ENCODE peak calls at places on chromosomes 1 and 21, in ten cellular contexts. Y, J, M, Z, O, B, I, P, V and C are unnamed samples.

GRCh38 chr1:180909005-180909414 is 3.7 kb upstream of the KIAA1614 start:
- DNase-seq in Y (no peak), J (no peak), M (no peak), Z (no peak), O (peak; percentile 33), B (no peak), I (no peak), P (no peak), V (no peak), C (no peak)

GRCh38 chr1:226686440-226687436 is 52.3 kb downstream of the ITPKB start:
- DNase-seq in Y (no peak), J (no peak), M (no peak), Z (no peak), O (no peak), B (no peak), I (no peak), P (no peak), V (no peak), C (no peak)

GRCh38 chr1:178951600-178951999 is 74.1 kb upstream of the FAM20B start:
- DNase-seq in Y (no peak), J (no peak), M (no peak), Z (no peak), O (no peak), B (no peak), I (no peak), P (no peak), V (no peak), C (no peak)

GRCh38 chr1:212981025-212981495 is 30.7 kb downstream of the VASH2 start:
- DNase-seq in Y (no peak), J (peak; percentile 31), M (no peak), Z (peak; percentile 37), O (peak; percentile 58), B (no peak), I (no peak), P (no peak), V (peak; percentile 21), C (no peak)

GRCh38 chr1:181324797-181325616 is 158.3 kb upstream of the CACNA1E start:
- DNase-seq in Y (no peak), J (no peak), M (peak; percentile 29), Z (no peak), O (peak; percentile 77), B (no peak), I (no peak), P (peak; percentile 60), V (peak; percentile 93), C (peak; percentile 73)

GRCh38 chr1:155049651-155050559 is 1.2 kb upstream of the ADAM15 start:
- DNase-seq in Y (no peak), J (no peak), M (no peak), Z (no peak), O (no peak), B (no peak), I (no peak), P (no peak), V (peak; percentile 56), C (no peak)

GRCh38 chr1:21496063-21496462 is 13.2 kb upstream of the ALPL start:
- DNase-seq in Y (no peak), J (no peak), M (no peak), Z (no peak), O (peak; percentile 39), B (no peak), I (no peak), P (no peak), V (no peak), C (no peak)

GRCh38 chr1:19257178-19257914 is 5.7 kb downstream of the MRTO4 start:
- DNase-seq in Y (no peak), J (no peak), M (no peak), Z (no peak), O (no peak), B (no peak), I (no peak), P (no peak), V (no peak), C (no peak)

GRCh38 chr1:224867715-224868114 is 61.8 kb upstream of the DNAH14 start:
- DNase-seq in Y (no peak), J (no peak), M (no peak), Z (no peak), O (no peak), B (no peak), I (no peak), P (no peak), V (no peak), C (no peak)

GRCh38 chr1:161098161-161099068 is at the start of gene KLHDC9:
- DNase-seq in Y (peak; percentile 84), J (peak; percentile 78), M (peak; percentile 79), Z (peak; percentile 85), O (peak; percentile 98), B (peak; percentile 78), I (no peak), P (peak; percentile 64), V (peak; percentile 68), C (peak; percentile 92)

GRCh38 chr1:199472025-199472424 is 555.5 kb upstream of the NR5A2 start:
- DNase-seq in Y (no peak), J (no peak), M (no peak), Z (no peak), O (no peak), B (no peak), I (no peak), P (no peak), V (no peak), C (no peak)

GRCh38 chr21:43733529-43734071 is 14.7 kb downstream of the PDXK start:
- DNase-seq in Y (no peak), J (no peak), M (no peak), Z (no peak), O (no peak), B (no peak), I (peak; percentile 19), P (no peak), V (peak; percentile 62), C (peak; percentile 9)

GRCh38 chr1:20207546-20207945 is 21.2 kb upstream of the PLA2G2C start:
- DNase-seq in Y (no peak), J (no peak), M (no peak), Z (no peak), O (no peak), B (no peak), I (no peak), P (no peak), V (peak; percentile 88), C (no peak)

GRCh38 chr1:64172458-64172983 is 30.9 kb upstream of the UBE2U start:
- DNase-seq in Y (no peak), J (no peak), M (no peak), Z (no peak), O (no peak), B (no peak), I (no peak), P (no peak), V (no peak), C (no peak)

GRCh38 chr1:218521414-218522169 is 176.5 kb downstream of the TGFB2 start:
- DNase-seq in Y (peak; percentile 34), J (peak; percentile 30), M (no peak), Z (peak; percentile 63), O (peak; percentile 88), B (peak; percentile 40), I (no peak), P (no peak), V (peak; percentile 68), C (peak; percentile 54)
- TF ChIP-seq CTCF in Y (peak; percentile 10), J (peak; percentile 50), M (peak; percentile 29), Z (peak; percentile 51), O (peak; percentile 92), B (peak; percentile 91), I (peak; percentile 60), P (peak; percentile 35), V (peak; percentile 64), C (peak; percentile 49)

DNA sequence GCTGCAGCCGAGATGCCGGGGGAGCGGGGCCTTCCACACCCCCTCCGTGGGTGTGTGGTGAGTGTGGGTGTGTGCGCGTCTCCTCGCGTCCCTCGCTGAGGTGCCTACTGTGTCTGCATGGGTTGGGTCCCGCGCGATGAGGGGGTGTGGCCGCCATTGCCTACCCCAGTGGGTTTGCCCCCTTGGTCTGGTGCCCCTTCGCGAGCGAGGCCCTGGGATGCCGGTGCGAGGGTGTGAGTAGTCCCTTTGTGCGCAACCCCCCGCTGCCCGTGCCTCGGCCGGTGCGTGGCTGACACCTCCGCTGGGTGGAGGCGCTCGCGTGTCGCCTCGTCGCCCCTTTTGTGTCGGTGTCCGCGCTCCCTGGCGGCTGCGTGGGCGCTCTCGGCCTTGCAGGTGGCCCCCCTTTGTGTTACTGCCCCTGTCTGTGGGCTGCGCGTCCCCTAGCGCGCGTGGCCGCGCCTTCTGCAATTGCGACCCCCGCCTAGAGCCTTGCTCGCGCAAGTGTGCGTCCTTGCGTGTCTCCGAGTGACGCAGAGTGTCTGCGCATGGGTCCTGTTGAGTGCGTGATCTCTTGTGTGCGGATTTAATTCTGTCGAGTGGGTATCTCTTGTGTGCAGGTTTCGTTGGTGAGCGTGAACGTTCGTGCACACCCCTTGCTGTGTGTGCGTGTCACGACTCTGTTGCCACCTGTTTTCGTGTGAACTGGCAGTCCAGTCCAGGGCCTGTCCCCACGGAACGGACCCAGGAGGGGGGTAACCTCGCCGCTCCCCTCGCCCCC is 552 bp downstream of the TTC3 start:
- DNase-seq in Y (peak; percentile 70), J (no peak), M (no peak), Z (peak; percentile 53), O (no peak), B (no peak), I (no peak), P (no peak), V (peak; percentile 39), C (peak; percentile 20)
- TF ChIP-seq CTCF in Y (no peak), J (peak; percentile 3), M (no peak), Z (no peak), O (no peak), B (no peak), I (peak; percentile 33), P (no peak), V (no peak), C (no peak)

GRCh38 chr1:205976708-205977107 is 26.5 kb downstream of the RAB7B start:
- DNase-seq in Y (no peak), J (no peak), M (no peak), Z (no peak), O (peak; percentile 81), B (no peak), I (no peak), P (no peak), V (peak; percentile 83), C (no peak)
- TF ChIP-seq CTCF in Y (no peak), J (no peak), M (no peak), Z (no peak), O (no peak), B (no peak), I (peak; percentile 26), P (no peak), V (peak; percentile 14), C (no peak)

GRCh38 chr1:36446780-36447179 is 3.5 kb downstream of the OSCP1 start:
- DNase-seq in Y (no peak), J (no peak), M (no peak), Z (no peak), O (no peak), B (no peak), I (no peak), P (no peak), V (no peak), C (no peak)

GRCh38 chr1:36448530-36449051 is 1.7 kb downstream of the OSCP1 start:
- DNase-seq in Y (no peak), J (no peak), M (no peak), Z (no peak), O (no peak), B (no peak), I (no peak), P (no peak), V (peak; percentile 75), C (no peak)

GRCh38 chr1:36447450-36447849 is 2.8 kb downstream of the OSCP1 start:
- DNase-seq in Y (no peak), J (no peak), M (no peak), Z (no peak), O (no peak), B (no peak), I (no peak), P (no peak), V (no peak), C (no peak)

GRCh38 chr1:36443297-36443696 is 7.0 kb downstream of the OSCP1 start:
- DNase-seq in Y (no peak), J (no peak), M (no peak), Z (no peak), O (no peak), B (no peak), I (no peak), P (no peak), V (no peak), C (no peak)

GRCh38 chr1:36446261-36446660 is 4.0 kb downstream of the OSCP1 start:
- DNase-seq in Y (no peak), J (no peak), M (no peak), Z (no peak), O (peak; percentile 89), B (peak; percentile 50), I (no peak), P (no peak), V (no peak), C (no peak)
- TF ChIP-seq CTCF in Y (no peak), J (no peak), M (peak; percentile 38), Z (no peak), O (peak; percentile 84), B (no peak), I (no peak), P (peak; percentile 30), V (no peak), C (no peak)